ENCODE peak calls at places on chromosomes 4 and X, in eight cellular contexts. O, H, T, S, J, K, P and X are unnamed samples.

GRCh38 chr4:41539711-41540110 is 1.8 kb downstream of the LIMCH1 start:
- DNase-seq in O (no peak), H (no peak), T (no peak), S (no peak), J (no peak), K (no peak), P (no peak), X (no peak)

GRCh38 chr4:57635900-57636299 is 525.7 kb upstream of the IGFBP7 start:
- DNase-seq in O (no peak), H (no peak), T (no peak), S (no peak), J (no peak), K (no peak), P (no peak), X (no peak)

GRCh38 chr4:157806176-157806575 is 366.6 kb downstream of the GASK1B start:
- DNase-seq in O (no peak), H (no peak), T (no peak), S (no peak), J (no peak), K (no peak), P (no peak), X (no peak)

GRCh38 chr4:45094676-45095075 is 368.3 kb upstream of the GNPDA2 start:
- DNase-seq in O (no peak), H (no peak), T (no peak), S (no peak), J (no peak), K (no peak), P (no peak), X (no peak)

GRCh38 chrX:104254442-104255115 is at the start of gene ESX1:
- DNase-seq in O (no peak), H (no peak), T (no peak), S (peak; percentile 44), J (no peak), K (no peak), P (no peak), X (no peak)

GRCh38 chr4:105843941-105844340 is 51.3 kb upstream of the NPNT start:
- DNase-seq in O (no peak), H (no peak), T (no peak), S (no peak), J (no peak), K (no peak), P (no peak), X (no peak)

GRCh38 chrX:70398899-70399298 is 24.2 kb upstream of the GDPD2 start:
- DNase-seq in O (no peak), H (peak; percentile 23), T (no peak), S (no peak), J (no peak), K (no peak), P (no peak), X (no peak)

GRCh38 chrX:21800344-21800770 is 39.1 kb upstream of the MBTPS2 start:
- DNase-seq in O (no peak), H (peak; percentile 45), T (no peak), S (no peak), J (no peak), K (no peak), P (no peak), X (no peak)

GRCh38 chr4:102505708-102506107 is 4.5 kb downstream of the NFKB1 start:
- DNase-seq in O (no peak), H (no peak), T (no peak), S (no peak), J (no peak), K (no peak), P (no peak), X (no peak)

GRCh38 chrX:154840856-154841255 is 6.4 kb upstream of the SMIM9 start:
- DNase-seq in O (no peak), H (peak; percentile 38), T (no peak), S (peak; percentile 4), J (peak; percentile 22), K (no peak), P (no peak), X (no peak)

GRCh38 chrX:10199212-10199611 is 42.4 kb downstream of the CLCN4 start:
- DNase-seq in O (no peak), H (peak; percentile 41), T (no peak), S (no peak), J (no peak), K (no peak), P (no peak), X (peak; percentile 29)

GRCh38 chr4:38675167-38676121 is 11.4 kb downstream of the KLF3 start:
- DNase-seq in O (peak; percentile 61), H (peak; percentile 79), T (peak; percentile 83), S (peak; percentile 86), J (peak; percentile 60), K (no peak), P (peak; percentile 86), X (peak; percentile 58)

GRCh38 chr4:159171287-159171686 is 68.4 kb downstream of the RAPGEF2 start:
- DNase-seq in O (no peak), H (peak; percentile 36), T (no peak), S (no peak), J (no peak), K (no peak), P (no peak), X (no peak)
- H3K4me1 ChIP-seq in O (peaks cover 6% of the 10 kb centered on the region), H (no peaks in the 10 kb centered on the region), T (peaks cover 7% of the 10 kb centered on the region), S (peaks cover 49% of the 10 kb centered on the region), J (peaks cover 16% of the 10 kb centered on the region), K (peaks cover 7% of the 10 kb centered on the region), P (peaks cover 7% of the 10 kb centered on the region), X (peaks cover 85% of the 10 kb centered on the region)

GRCh38 chr4:3479358-3480101 is 16.4 kb downstream of the DOK7 start:
- DNase-seq in O (no peak), H (no peak), T (no peak), S (no peak), J (no peak), K (peak; percentile 80), P (no peak), X (peak; percentile 56)

GRCh38 chr4:3478446-3479357 is 15.6 kb downstream of the DOK7 start:
- DNase-seq in O (no peak), H (no peak), T (no peak), S (no peak), J (no peak), K (peak; percentile 71), P (no peak), X (no peak)

GRCh38 chr4:3476341-3476747 is 13.2 kb downstream of the DOK7 start:
- DNase-seq in O (no peak), H (no peak), T (no peak), S (no peak), J (no peak), K (peak; percentile 72), P (no peak), X (no peak)

GRCh38 chr4:3476936-3477749 is 14.0 kb downstream of the DOK7 start:
- DNase-seq in O (no peak), H (no peak), T (no peak), S (no peak), J (no peak), K (peak; percentile 74), P (no peak), X (peak; percentile 12)

DNA sequence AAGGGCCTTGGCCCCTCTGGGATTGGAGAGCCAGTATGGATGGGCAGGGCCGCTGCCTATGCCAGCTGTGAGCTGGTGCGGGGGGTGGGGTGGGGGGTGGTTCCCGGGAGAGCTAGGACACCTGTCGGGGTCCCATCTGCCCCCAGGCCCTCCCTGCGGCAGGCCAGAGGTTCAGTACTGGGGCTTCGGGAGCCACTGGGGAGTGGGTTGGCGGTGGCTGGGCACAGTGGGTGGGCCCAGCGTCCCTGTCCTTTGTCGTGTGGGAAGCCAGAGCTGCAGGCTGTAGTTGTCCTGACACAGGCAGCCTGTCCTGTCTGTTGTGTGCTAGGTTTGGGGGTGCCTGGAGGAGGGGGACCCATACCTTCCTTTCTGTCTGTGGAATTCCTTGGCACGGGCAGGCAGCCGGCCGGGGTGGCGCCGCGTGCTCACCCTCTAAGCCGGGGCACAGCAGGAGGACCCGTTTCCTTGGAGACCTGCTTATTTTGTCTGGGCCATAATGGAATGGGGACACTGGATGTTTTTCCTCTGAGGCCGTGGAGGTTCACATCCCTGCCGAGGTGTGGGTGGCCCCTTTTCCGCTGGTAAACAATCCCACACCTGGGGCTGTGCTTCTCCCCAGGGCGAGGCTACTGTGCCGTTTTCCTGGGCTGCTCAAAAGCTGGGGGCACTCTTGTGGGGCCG is 14.8 kb downstream of the DOK7 start:
- DNase-seq in O (no peak), H (no peak), T (no peak), S (no peak), J (no peak), K (peak; percentile 50), P (no peak), X (no peak)
- H3K4me3 ChIP-seq in O (no peak overlapping the region), H (no peak overlapping the region), T (no peak overlapping the region), S (no peak overlapping the region), J (no peak overlapping the region), K (no peak overlapping the region), P (no peak overlapping the region), X (no peak overlapping the region)

GRCh38 chr4:98626350-98626749 is 32.1 kb downstream of the TSPAN5 start:
- DNase-seq in O (no peak), H (peak; percentile 97), T (peak; percentile 77), S (no peak), J (peak; percentile 92), K (no peak), P (no peak), X (peak; percentile 18)
- H3K4me1 ChIP-seq in O (no peaks in the 10 kb centered on the region), H (peaks cover 15% of the 10 kb centered on the region), T (peaks cover 6% of the 10 kb centered on the region), S (peaks cover 12% of the 10 kb centered on the region), J (peaks cover 97% of the 10 kb centered on the region), K (peaks cover 9% of the 10 kb centered on the region), P (peaks cover 17% of the 10 kb centered on the region), X (peaks cover 21% of the 10 kb centered on the region)

GRCh38 chr4:119149110-119149509 is 13.5 kb downstream of the MYOZ2 start:
- DNase-seq in O (no peak), H (peak; percentile 1), T (no peak), S (no peak), J (no peak), K (no peak), P (no peak), X (no peak)
- H3K4me3 ChIP-seq in O (no peak overlapping the region), H (no peak overlapping the region), T (no peak overlapping the region), S (no peak overlapping the region), J (no peak overlapping the region), K (no peak overlapping the region), P (no peak overlapping the region), X (peak overlapping the region; percentile 66)

GRCh38 chr4:54050214-54050904 is 14.0 kb downstream of the CHIC2 start:
- DNase-seq in O (no peak), H (peak; percentile 75), T (no peak), S (no peak), J (no peak), K (no peak), P (no peak), X (no peak)
- H3K4me1 ChIP-seq in O (no peaks in the 10 kb centered on the region), H (peaks cover 6% of the 10 kb centered on the region), T (no peaks in the 10 kb centered on the region), S (no peaks in the 10 kb centered on the region), J (no peaks in the 10 kb centered on the region), K (peaks cover 34% of the 10 kb centered on the region), P (peaks cover 12% of the 10 kb centered on the region), X (peaks cover 46% of the 10 kb centered on the region)

DNA sequence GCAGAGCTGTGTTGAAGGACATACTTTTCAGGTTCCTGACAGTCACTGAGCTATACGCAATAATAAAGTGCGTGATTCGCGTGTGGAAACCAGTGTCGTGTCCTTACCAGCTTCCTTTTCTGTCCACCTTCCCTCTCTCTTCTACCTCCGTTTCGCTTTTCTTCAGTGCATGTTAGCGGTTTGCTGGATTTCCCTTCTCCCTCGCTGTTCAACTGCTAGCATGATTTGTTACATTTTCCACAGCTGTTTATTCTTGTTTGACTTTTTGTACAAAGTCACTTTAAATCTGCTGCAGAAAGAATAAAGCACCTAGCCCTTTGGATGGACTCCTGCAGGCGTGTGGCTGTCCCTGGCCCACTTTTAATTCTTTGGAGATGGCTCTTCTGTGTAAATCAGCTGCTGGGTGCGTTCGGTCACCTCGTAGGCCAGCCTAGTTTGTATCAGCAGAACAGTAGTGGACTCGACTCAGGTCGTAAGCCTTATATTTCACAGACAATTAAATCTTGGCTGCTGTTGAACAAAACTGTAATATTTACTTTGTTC is 8.9 kb upstream of the HAND2 start:
- DNase-seq in O (no peak), H (no peak), T (no peak), S (no peak), J (no peak), K (no peak), P (no peak), X (no peak)
- H3K4me3 ChIP-seq in O (peak overlapping the region; percentile 9), H (no peak overlapping the region), T (peak overlapping the region; percentile 57), S (peak overlapping the region; percentile 16), J (no peak overlapping the region), K (peak overlapping the region; percentile 7), P (peak overlapping the region; percentile 38), X (peak overlapping the region; percentile 84)